ENCODE peak calls at places on chromosomes 5 and 9, in six cellular contexts. R, I, E, B, Y and F are unnamed samples.
A peak's percentile ranks its signal among the peaks of the same experiment; 100 is the strongest.

GRCh38 chr9:110383491-110383890 is 45.8 kb upstream of the TXNDC8 start:
- DNase-seq in R (no peak), I (no peak), E (no peak), B (no peak), Y (no peak), F (no peak)

GRCh38 chr5:106121972-106122605 is 1548.6 kb downstream of the EFNA5 start:
- DNase-seq in R (peak; percentile 28), I (no peak), E (peak; percentile 53), B (peak; percentile 20), Y (no peak), F (no peak)

GRCh38 chr9:5817776-5818336 is 15.1 kb downstream of the ERMP1 start:
- DNase-seq in R (no peak), I (no peak), E (no peak), B (peak; percentile 58), Y (no peak), F (no peak)

GRCh38 chr9:109161471-109161870 is 5.6 kb downstream of the FRRS1L start:
- DNase-seq in R (no peak), I (no peak), E (no peak), B (no peak), Y (no peak), F (no peak)

GRCh38 chr5:40150896-40151295 is 528.8 kb upstream of the PTGER4 start:
- DNase-seq in R (no peak), I (no peak), E (no peak), B (no peak), Y (no peak), F (no peak)

GRCh38 chr5:89083791-89084190 is 200.8 kb upstream of the MEF2C start:
- DNase-seq in R (no peak), I (no peak), E (no peak), B (peak; percentile 90), Y (no peak), F (no peak)

GRCh38 chr9:92501671-92502393 is 19.5 kb upstream of the ASPN start:
- DNase-seq in R (no peak), I (peak; percentile 54), E (peak; percentile 36), B (peak; percentile 55), Y (no peak), F (peak; percentile 86)

GRCh38 chr9:70571247-70571646 is 156.8 kb upstream of the KLF9 start:
- DNase-seq in R (no peak), I (no peak), E (no peak), B (no peak), Y (no peak), F (no peak)

GRCh38 chr5:143337946-143338345 is 65.5 kb downstream of the NR3C1 start:
- DNase-seq in R (no peak), I (no peak), E (no peak), B (no peak), Y (no peak), F (no peak)

GRCh38 chr9:104854613-104855012 is 73.3 kb downstream of the ABCA1 start:
- DNase-seq in R (no peak), I (no peak), E (no peak), B (no peak), Y (no peak), F (no peak)

GRCh38 chr5:113027431-113027830 is 50.8 kb downstream of the DCP2 start:
- DNase-seq in R (no peak), I (no peak), E (no peak), B (no peak), Y (no peak), F (no peak)

GRCh38 chr9:73081979-73082657 is 69.5 kb upstream of the ANXA1 start:
- DNase-seq in R (no peak), I (no peak), E (peak; percentile 25), B (peak; percentile 67), Y (no peak), F (no peak)

GRCh38 chr5:4781312-4781711 is 358.8 kb upstream of the ADAMTS16 start:
- DNase-seq in R (no peak), I (no peak), E (no peak), B (no peak), Y (no peak), F (no peak)

GRCh38 chr9:104864675-104865104 is 63.3 kb downstream of the ABCA1 start:
- DNase-seq in R (no peak), I (no peak), E (no peak), B (peak; percentile 98), Y (no peak), F (no peak)

GRCh38 chr9:83972286-83972685 is 7.7 kb downstream of the HNRNPK start:
- DNase-seq in R (no peak), I (no peak), E (no peak), B (peak; percentile 33), Y (no peak), F (no peak)

GRCh38 chr9:7368410-7369292 is 430.9 kb downstream of the DMAC1 start:
- DNase-seq in R (no peak), I (no peak), E (no peak), B (peak; percentile 89), Y (no peak), F (no peak)

GRCh38 chr9:72733896-72734295 is 212.5 kb downstream of the TMC1 start:
- DNase-seq in R (no peak), I (no peak), E (no peak), B (no peak), Y (no peak), F (no peak)

GRCh38 chr9:21831841-21832509 is 29.5 kb downstream of the MTAP start:
- DNase-seq in R (no peak), I (no peak), E (peak; percentile 64), B (peak; percentile 91), Y (no peak), F (no peak)

GRCh38 chr5:78467744-78468357 is 107.4 kb downstream of the SCAMP1 start:
- DNase-seq in R (no peak), I (no peak), E (peak; percentile 37), B (peak; percentile 77), Y (no peak), F (no peak)

GRCh38 chr5:57494104-57495098 is 11.8 kb upstream of the ACTBL2 start:
- DNase-seq in R (no peak), I (no peak), E (peak; percentile 10), B (peak; percentile 95), Y (peak; percentile 71), F (peak; percentile 73)

GRCh38 chr5:54440456-54440893 is 15.0 kb upstream of the HSPB3 start:
- DNase-seq in R (no peak), I (no peak), E (peak; percentile 48), B (no peak), Y (no peak), F (no peak)

GRCh38 chr9:130301483-130302286 is 36.1 kb downstream of the HMCN2 start:
- DNase-seq in R (no peak), I (peak; percentile 81), E (no peak), B (peak; percentile 73), Y (no peak), F (peak; percentile 69)

GRCh38 chr9:95005276-95006141 is 279.0 kb downstream of the AOPEP start:
- DNase-seq in R (no peak), I (no peak), E (peak; percentile 25), B (no peak), Y (no peak), F (no peak)

GRCh38 chr9:129716091-129716490 is 36.8 kb downstream of the PTGES start:
- DNase-seq in R (no peak), I (no peak), E (no peak), B (no peak), Y (no peak), F (peak; percentile 78)

GRCh38 chr5:139635606-139636206 is 12.4 kb upstream of the CXXC5 start:
- DNase-seq in R (no peak), I (peak; percentile 84), E (no peak), B (peak; percentile 98), Y (no peak), F (peak; percentile 90)

GRCh38 chr9:105694320-105694847 is at the start of gene TMEM38B:
- DNase-seq in R (peak; percentile 75), I (peak; percentile 84), E (peak; percentile 95), B (peak; percentile 54), Y (peak; percentile 41), F (peak; percentile 87)

GRCh38 chr5:109656829-109657228 is 32.9 kb upstream of the MAN2A1 start:
- DNase-seq in R (no peak), I (peak; percentile 35), E (no peak), B (peak; percentile 63), Y (peak; percentile 24), F (peak; percentile 28)

GRCh38 chr5:53109041-53109435 is 519 bp downstream of the MOCS2 start:
- DNase-seq in R (no peak), I (no peak), E (no peak), B (no peak), Y (no peak), F (no peak)

GRCh38 chr5:167576928-167577327 is 714.5 kb upstream of the WWC1 start:
- DNase-seq in R (no peak), I (no peak), E (no peak), B (no peak), Y (no peak), F (no peak)

GRCh38 chr5:167574381-167574780 is 717.1 kb upstream of the WWC1 start:
- DNase-seq in R (no peak), I (no peak), E (no peak), B (no peak), Y (no peak), F (no peak)

GRCh38 chr5:167577616-167578015 is 713.8 kb upstream of the WWC1 start:
- DNase-seq in R (no peak), I (no peak), E (no peak), B (no peak), Y (no peak), F (no peak)

GRCh38 chr5:167573274-167574127 is 717.9 kb upstream of the WWC1 start:
- DNase-seq in R (peak; percentile 36), I (no peak), E (no peak), B (peak; percentile 46), Y (no peak), F (no peak)

GRCh38 chr5:167576126-167576525 is 715.3 kb upstream of the WWC1 start:
- DNase-seq in R (no peak), I (no peak), E (no peak), B (peak; percentile 9), Y (no peak), F (no peak)
- TF ChIP-seq CTCF in R (no peak), I (no peak), E (no peak), B (peak; percentile 14), Y (no peak), F (no peak)

GRCh38 chr9:17742065-17742464 is 163.2 kb downstream of the SH3GL2 start:
- DNase-seq in R (no peak), I (no peak), E (no peak), B (no peak), Y (no peak), F (no peak)
- TF ChIP-seq CTCF in R (peak; percentile 45), I (no peak), E (no peak), B (peak; percentile 1), Y (no peak), F (no peak)

DNA sequence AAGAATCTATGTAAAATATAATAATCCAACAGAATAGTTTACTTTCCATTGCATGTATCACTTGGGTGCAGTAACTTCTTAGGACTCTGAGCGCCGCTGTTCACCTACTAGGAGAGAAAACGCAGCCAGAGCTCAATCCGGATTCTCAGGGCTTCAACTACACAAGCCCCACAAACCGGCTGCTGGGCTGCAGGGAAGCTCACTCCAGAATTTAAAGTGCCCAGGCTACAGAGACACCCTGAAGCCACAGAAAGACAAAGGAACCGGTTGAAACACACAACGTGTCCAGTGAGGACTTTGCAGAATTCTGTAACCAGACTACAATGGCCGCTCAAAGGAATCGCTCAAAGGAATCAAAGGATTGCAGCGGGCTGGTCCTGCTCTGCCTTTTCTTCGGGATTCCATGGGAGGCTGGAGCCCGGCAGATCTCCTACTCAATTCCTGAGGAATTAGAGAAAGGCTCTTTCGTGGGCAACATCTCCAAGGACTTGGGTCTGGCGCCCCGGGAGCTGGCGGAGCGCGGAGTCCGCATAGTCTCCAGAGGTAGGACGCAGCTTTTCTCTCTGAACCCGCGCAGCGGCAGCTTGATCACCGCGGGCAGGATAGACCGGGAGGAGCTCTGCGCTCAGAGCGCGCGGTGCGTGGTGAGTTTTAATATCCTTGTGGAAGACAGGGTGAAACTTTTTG is at the start of gene PCDHGA10:
- DNase-seq in R (peak; percentile 37), I (peak; percentile 43), E (peak; percentile 88), B (peak; percentile 80), Y (no peak), F (no peak)
- TF ChIP-seq CTCF in R (peak; percentile 76), I (peak; percentile 70), E (peak; percentile 76), B (peak; percentile 76), Y (no peak), F (peak; percentile 6)

GRCh38 chr9:69121155-69122085 is 52.7 kb upstream of the TJP2 start:
- DNase-seq in R (peak; percentile 46), I (peak; percentile 29), E (peak; percentile 72), B (no peak), Y (no peak), F (peak; percentile 74)
- TF ChIP-seq CTCF in R (no peak), I (no peak), E (no peak), B (no peak), Y (no peak), F (no peak)